ENCODE peak calls at places on chromosomes 16 and 17, in eight cellular contexts. One of them, this sample, is unnamed.

GRCh38 chr16:4319454-4319853 is 3.6 kb downstream of the GLIS2 start:
- DNase-seq in Karpas-422: peak; percentile 70
- DNase-seq in uterus: no peak
- DNase-seq in effector memory CD4-positive, alpha-beta T cell: peak; percentile 35
- DNase-seq in OCI-LY7: peak; percentile 21
- DNase-seq in brain microvascular endothelial cell: no peak
- DNase-seq in kidney: peak; percentile 81
- DNase-seq in ascending aorta: no peak
- DNase-seq in this sample: no peak

GRCh38 chr17:76384222-76384986 is at the start of gene SPHK1:
- DNase-seq in OCI-LY7: peak; percentile 79
- DNase-seq in effector memory CD4-positive, alpha-beta T cell: peak; percentile 30
- DNase-seq in ascending aorta: no peak
- DNase-seq in Karpas-422: peak; percentile 93
- DNase-seq in uterus: no peak
- DNase-seq in brain microvascular endothelial cell: peak; percentile 58
- DNase-seq in kidney: peak; percentile 92
- DNase-seq in this sample: peak; percentile 23

GRCh38 chr17:410674-411401 is 58.2 kb upstream of the RPH3AL start:
- DNase-seq in brain microvascular endothelial cell: no peak
- DNase-seq in ascending aorta: no peak
- DNase-seq in kidney: peak; percentile 68
- DNase-seq in OCI-LY7: no peak
- DNase-seq in effector memory CD4-positive, alpha-beta T cell: peak; percentile 33
- DNase-seq in uterus: peak; percentile 27
- DNase-seq in Karpas-422: peak; percentile 82
- DNase-seq in this sample: no peak

GRCh38 chr17:614637-615546 is 99.7 kb downstream of the VPS53 start:
- DNase-seq in OCI-LY7: no peak
- DNase-seq in Karpas-422: peak; percentile 27
- DNase-seq in brain microvascular endothelial cell: peak; percentile 41
- DNase-seq in uterus: no peak
- DNase-seq in kidney: no peak
- DNase-seq in effector memory CD4-positive, alpha-beta T cell: no peak
- DNase-seq in ascending aorta: no peak
- DNase-seq in this sample: no peak

GRCh38 chr16:17345043-17345442 is 125.7 kb downstream of the XYLT1 start:
- DNase-seq in effector memory CD4-positive, alpha-beta T cell: no peak
- DNase-seq in ascending aorta: no peak
- DNase-seq in OCI-LY7: no peak
- DNase-seq in kidney: no peak
- DNase-seq in uterus: peak; percentile 82
- DNase-seq in brain microvascular endothelial cell: no peak
- DNase-seq in Karpas-422: no peak
- DNase-seq in this sample: peak; percentile 71

GRCh38 chr16:64534180-64534780 is 587.6 kb downstream of the CDH11 start:
- DNase-seq in uterus: no peak
- DNase-seq in OCI-LY7: no peak
- DNase-seq in kidney: no peak
- DNase-seq in brain microvascular endothelial cell: no peak
- DNase-seq in Karpas-422: no peak
- DNase-seq in effector memory CD4-positive, alpha-beta T cell: no peak
- DNase-seq in ascending aorta: no peak
- DNase-seq in this sample: no peak

GRCh38 chr16:56603589-56603988 is 4.8 kb upstream of the MT2A start:
- DNase-seq in brain microvascular endothelial cell: peak; percentile 34
- DNase-seq in kidney: no peak
- DNase-seq in uterus: no peak
- DNase-seq in OCI-LY7: peak; percentile 32
- DNase-seq in ascending aorta: no peak
- DNase-seq in effector memory CD4-positive, alpha-beta T cell: no peak
- DNase-seq in Karpas-422: no peak
- DNase-seq in this sample: peak; percentile 85

GRCh38 chr17:50070908-50071680 is 15.2 kb downstream of the ITGA3 start:
- DNase-seq in brain microvascular endothelial cell: no peak
- DNase-seq in OCI-LY7: no peak
- DNase-seq in effector memory CD4-positive, alpha-beta T cell: no peak
- DNase-seq in uterus: no peak
- DNase-seq in Karpas-422: no peak
- DNase-seq in kidney: peak; percentile 53
- DNase-seq in ascending aorta: no peak
- DNase-seq in this sample: no peak

GRCh38 chr16:14284930-14285541 is 213.9 kb downstream of the MRTFB start:
- DNase-seq in OCI-LY7: peak; percentile 81
- DNase-seq in uterus: no peak
- DNase-seq in effector memory CD4-positive, alpha-beta T cell: no peak
- DNase-seq in Karpas-422: peak; percentile 86
- DNase-seq in kidney: peak; percentile 86
- DNase-seq in ascending aorta: no peak
- DNase-seq in brain microvascular endothelial cell: peak; percentile 61
- DNase-seq in this sample: peak; percentile 59

GRCh38 chr17:56596741-56597494 is 3.4 kb downstream of the NOG start:
- DNase-seq in uterus: no peak
- DNase-seq in kidney: no peak
- DNase-seq in effector memory CD4-positive, alpha-beta T cell: no peak
- DNase-seq in brain microvascular endothelial cell: no peak
- DNase-seq in OCI-LY7: no peak
- DNase-seq in ascending aorta: no peak
- DNase-seq in Karpas-422: no peak
- DNase-seq in this sample: no peak
- H3K4me3 ChIP-seq in uterus: no peak overlapping the region
- H3K4me3 ChIP-seq in kidney: peak overlapping the region; percentile 42
- H3K4me3 ChIP-seq in effector memory CD4-positive, alpha-beta T cell: peak overlapping the region; percentile 25
- H3K4me3 ChIP-seq in brain microvascular endothelial cell: peak overlapping the region; percentile 32
- H3K4me3 ChIP-seq in OCI-LY7: no peak overlapping the region
- H3K4me3 ChIP-seq in ascending aorta: peak overlapping the region; percentile 66
- H3K4me3 ChIP-seq in Karpas-422: no peak overlapping the region
- H3K4me3 ChIP-seq in this sample: peak overlapping the region; percentile 44

DNA sequence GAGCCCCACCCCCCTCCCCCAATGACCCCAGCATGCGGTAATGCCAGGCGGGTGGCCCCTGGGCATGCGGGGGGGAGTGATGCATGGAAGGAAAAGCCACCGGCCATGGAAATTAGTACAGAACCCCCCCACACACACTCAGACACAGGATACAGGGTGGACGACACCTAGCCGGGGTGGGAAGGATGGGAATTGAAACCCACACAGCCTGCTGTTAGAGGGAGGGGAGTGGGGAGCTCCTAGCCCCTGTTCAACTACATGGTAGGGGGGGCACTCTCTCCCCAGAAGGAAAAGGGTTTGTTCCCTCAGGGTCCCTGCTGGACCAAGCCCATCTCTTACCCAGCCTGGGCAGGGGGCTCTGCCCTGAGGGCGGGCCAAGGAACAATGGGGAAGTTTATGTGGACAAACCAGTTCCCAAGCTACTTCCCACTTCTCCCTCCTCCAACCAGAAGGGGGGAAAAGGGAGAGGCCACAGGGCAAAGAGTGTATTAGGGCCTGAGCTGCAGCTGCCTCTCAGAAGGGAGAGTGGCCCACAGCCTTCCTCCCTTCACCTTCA is 5.2 kb downstream of the TMUB2 start:
- DNase-seq in Karpas-422: no peak
- DNase-seq in ascending aorta: no peak
- DNase-seq in brain microvascular endothelial cell: no peak
- DNase-seq in OCI-LY7: no peak
- DNase-seq in uterus: no peak
- DNase-seq in effector memory CD4-positive, alpha-beta T cell: no peak
- DNase-seq in kidney: no peak
- DNase-seq in this sample: no peak
- H3K27ac ChIP-seq in Karpas-422: no peak overlapping the region
- H3K27ac ChIP-seq in ascending aorta: no peak overlapping the region
- H3K27ac ChIP-seq in brain microvascular endothelial cell: no peak overlapping the region
- H3K27ac ChIP-seq in OCI-LY7: no peak overlapping the region
- H3K27ac ChIP-seq in uterus: no peak overlapping the region
- H3K27ac ChIP-seq in effector memory CD4-positive, alpha-beta T cell: no peak overlapping the region
- H3K27ac ChIP-seq in kidney: no peak overlapping the region
- H3K27ac ChIP-seq in this sample: no peak overlapping the region

DNA sequence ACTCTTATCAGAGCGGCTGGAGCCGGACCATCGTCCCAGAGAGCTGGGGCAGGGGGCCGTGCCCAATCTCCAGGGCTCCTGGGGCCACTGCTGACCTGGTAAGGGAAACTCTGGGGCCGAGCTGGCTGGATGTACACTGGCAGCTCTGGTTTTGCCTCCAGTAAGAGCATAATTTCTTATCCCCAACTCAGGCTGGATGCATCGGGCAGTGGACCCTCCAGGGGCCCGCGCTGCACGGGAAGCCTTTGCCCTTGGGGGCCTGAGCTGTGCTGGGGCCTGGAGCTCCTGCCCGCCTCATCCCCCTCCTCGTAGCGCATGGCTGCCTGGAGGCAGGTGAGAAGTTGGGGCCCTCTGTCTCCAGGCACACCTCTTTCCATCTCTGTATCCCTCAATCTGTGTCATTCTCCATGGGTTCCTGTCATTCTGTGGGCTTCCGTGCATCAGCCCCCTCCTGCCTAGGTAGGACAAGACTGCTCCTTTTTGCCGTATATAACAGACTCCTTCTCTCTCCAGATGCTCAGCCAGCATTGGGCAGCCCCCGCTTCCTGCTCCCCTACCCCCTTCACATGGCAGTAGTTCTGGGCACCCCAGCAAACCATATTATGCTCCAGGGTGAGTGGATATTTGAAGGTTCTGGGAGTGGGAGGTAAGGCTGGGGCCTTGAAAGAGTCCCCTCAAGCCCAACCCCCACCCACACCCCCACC is 9.4 kb upstream of the TMEM88 start:
- DNase-seq in OCI-LY7: no peak
- DNase-seq in brain microvascular endothelial cell: no peak
- DNase-seq in effector memory CD4-positive, alpha-beta T cell: no peak
- DNase-seq in ascending aorta: no peak
- DNase-seq in Karpas-422: no peak
- DNase-seq in kidney: no peak
- DNase-seq in uterus: peak; percentile 20
- DNase-seq in this sample: no peak
- H3K4me3 ChIP-seq in OCI-LY7: peak overlapping the region; percentile 79
- H3K4me3 ChIP-seq in brain microvascular endothelial cell: peak overlapping the region; percentile 78
- H3K4me3 ChIP-seq in effector memory CD4-positive, alpha-beta T cell: peak overlapping the region; percentile 65
- H3K4me3 ChIP-seq in ascending aorta: peak overlapping the region; percentile 80
- H3K4me3 ChIP-seq in Karpas-422: peak overlapping the region; percentile 88
- H3K4me3 ChIP-seq in kidney: peak overlapping the region; percentile 94
- H3K4me3 ChIP-seq in uterus: peak overlapping the region; percentile 65
- H3K4me3 ChIP-seq in this sample: peak overlapping the region; percentile 84

GRCh38 chr16:84283314-84284167 is 11.1 kb upstream of the WFDC1 start:
- DNase-seq in effector memory CD4-positive, alpha-beta T cell: no peak
- DNase-seq in kidney: peak; percentile 82
- DNase-seq in uterus: no peak
- DNase-seq in Karpas-422: no peak
- DNase-seq in OCI-LY7: no peak
- DNase-seq in brain microvascular endothelial cell: no peak
- DNase-seq in ascending aorta: no peak
- DNase-seq in this sample: no peak
- H3K27ac ChIP-seq in effector memory CD4-positive, alpha-beta T cell: no peak overlapping the region
- H3K27ac ChIP-seq in kidney: no peak overlapping the region
- H3K27ac ChIP-seq in uterus: peak overlapping the region; percentile 41
- H3K27ac ChIP-seq in Karpas-422: no peak overlapping the region
- H3K27ac ChIP-seq in OCI-LY7: no peak overlapping the region
- H3K27ac ChIP-seq in brain microvascular endothelial cell: no peak overlapping the region
- H3K27ac ChIP-seq in ascending aorta: no peak overlapping the region
- H3K27ac ChIP-seq in this sample: peak overlapping the region; percentile 70

This sample was measured in gastrocnemius medialis.